ENCODE peak calls at places on chromosomes 5 and 9, in six cellular contexts. Q, U, M, K, V and Z are unnamed samples.

GRCh38 chr9:75149841-75150241 is 61.5 kb downstream of the OSTF1 start:
- DNase-seq in Q (no peak), U (no peak), M (no peak), K (no peak), V (no peak), Z (peak)

GRCh38 chr9:98584059-98584458 is 124.7 kb downstream of the GABBR2 start:
- DNase-seq in Q (no peak), U (no peak), M (no peak), K (no peak), V (no peak), Z (no peak)

GRCh38 chr5:16660982-16661381 is 44.2 kb upstream of the RETREG1 start:
- DNase-seq in Q (no peak), U (no peak), M (no peak), K (no peak), V (no peak), Z (no peak)

GRCh38 chr5:137273511-137273910 is 225.6 kb downstream of the SPOCK1 start:
- DNase-seq in Q (no peak), U (no peak), M (no peak), K (no peak), V (no peak), Z (no peak)

GRCh38 chr9:5643005-5643624 is 14.2 kb downstream of the RIC1 start:
- DNase-seq in Q (no peak), U (no peak), M (no peak), K (no peak), V (no peak), Z (no peak)

GRCh38 chr9:32486839-32487562 is 39.0 kb downstream of the RIGI start:
- DNase-seq in Q (no peak), U (no peak), M (no peak), K (no peak), V (no peak), Z (no peak)

GRCh38 chr5:53425598-53426516 is 54.6 kb upstream of the FST start:
- DNase-seq in Q (peak), U (no peak), M (peak), K (peak), V (no peak), Z (peak)

GRCh38 chr5:106017243-106017857 is 1653.4 kb downstream of the EFNA5 start:
- DNase-seq in Q (no peak), U (no peak), M (no peak), K (no peak), V (no peak), Z (no peak)

GRCh38 chr5:16866795-16867584 is 69.1 kb downstream of the MYO10 start:
- DNase-seq in Q (peak), U (no peak), M (no peak), K (peak), V (no peak), Z (no peak)

GRCh38 chr9:137387034-137387890 is 35.7 kb downstream of the EXD3 start:
- DNase-seq in Q (no peak), U (peak), M (no peak), K (no peak), V (no peak), Z (no peak)

GRCh38 chr9:110015759-110016158 is 192.2 kb downstream of the C9orf152 start:
- DNase-seq in Q (no peak), U (no peak), M (peak), K (no peak), V (no peak), Z (no peak)

GRCh38 chr9:101478906-101479305 is 43.3 kb upstream of the ALDOB start:
- DNase-seq in Q (no peak), U (no peak), M (no peak), K (no peak), V (no peak), Z (no peak)

GRCh38 chr5:23257656-23258055 is 249.8 kb upstream of the PRDM9 start:
- DNase-seq in Q (no peak), U (no peak), M (no peak), K (no peak), V (no peak), Z (no peak)

GRCh38 chr9:115691097-115691496 is 462.5 kb upstream of the PAPPA start:
- DNase-seq in Q (no peak), U (no peak), M (no peak), K (no peak), V (no peak), Z (no peak)

GRCh38 chr5:117999939-118000549 is 988.3 kb downstream of the DTWD2 start:
- DNase-seq in Q (no peak), U (no peak), M (no peak), K (no peak), V (no peak), Z (no peak)

GRCh38 chr5:4208537-4208936 is 612.9 kb downstream of the IRX1 start:
- DNase-seq in Q (no peak), U (no peak), M (no peak), K (no peak), V (no peak), Z (no peak)

GRCh38 chr9:13817754-13818278 is 496.1 kb downstream of the NFIB start:
- DNase-seq in Q (no peak), U (no peak), M (no peak), K (no peak), V (no peak), Z (no peak)

GRCh38 chr5:83363876-83364275 is 107.7 kb upstream of the VCAN start:
- DNase-seq in Q (no peak), U (no peak), M (no peak), K (no peak), V (no peak), Z (no peak)